ENCODE peak calls at places on chromosomes 4 and X, in six cellular contexts. C is fibroblast of lung, Q is astrocyte of the cerebellum, W is osteoblast, H is tibial artery, V is AG04450. G is an unnamed sample.
A peak's percentile ranks its signal among the peaks of the same experiment; 100 is the strongest.

GRCh38 chrX:148268646-148269045 is 231.8 kb upstream of the AFF2 start:
- DNase-seq in C (no peak), Q (no peak), W (no peak), H (no peak), V (no peak), G (no peak)

GRCh38 chrX:103404225-103405008 is 28.1 kb downstream of the BEX3 start:
- DNase-seq in C (peak; percentile 91), Q (peak; percentile 75), W (no peak), H (peak; percentile 79), V (peak; percentile 79), G (peak; percentile 49)

GRCh38 chr4:24643774-24644520 is 59.6 kb upstream of the DHX15 start:
- DNase-seq in C (peak; percentile 26), Q (no peak), W (no peak), H (no peak), V (no peak), G (no peak)

GRCh38 chr4:97912151-97912550 is 231.1 kb downstream of the STPG2 start:
- DNase-seq in C (no peak), Q (no peak), W (no peak), H (no peak), V (no peak), G (no peak)

GRCh38 chr4:4480685-4481393 is 61.0 kb downstream of the STX18 start:
- DNase-seq in C (peak; percentile 43), Q (no peak), W (peak; percentile 69), H (no peak), V (no peak), G (no peak)

GRCh38 chrX:56232221-56233082 is at the start of gene KLF8:
- DNase-seq in C (peak; percentile 2), Q (no peak), W (no peak), H (peak; percentile 84), V (no peak), G (no peak)

GRCh38 chr4:176534566-176534965 is 214.8 kb downstream of the SPCS3 start:
- DNase-seq in C (peak; percentile 92), Q (peak; percentile 78), W (peak; percentile 85), H (no peak), V (peak; percentile 59), G (peak; percentile 48)

GRCh38 chr4:98181815-98182214 is 38.5 kb upstream of the STPG2 start:
- DNase-seq in C (peak; percentile 12), Q (no peak), W (no peak), H (no peak), V (no peak), G (no peak)

GRCh38 chrX:4579480-4579879 is 866.0 kb upstream of the PRKX start:
- DNase-seq in C (no peak), Q (no peak), W (no peak), H (no peak), V (no peak), G (no peak)

GRCh38 chrX:110341189-110342035 is 17.2 kb upstream of the RTL9 start:
- DNase-seq in C (peak; percentile 83), Q (no peak), W (peak; percentile 27), H (no peak), V (peak; percentile 44), G (peak; percentile 85)

GRCh38 chr4:74038161-74039064 is at the start of gene CXCL3:
- DNase-seq in C (peak; percentile 72), Q (no peak), W (peak; percentile 82), H (peak; percentile 86), V (no peak), G (no peak)

GRCh38 chrX:150926791-150927190 is 28.3 kb upstream of the CD99L2 start:
- DNase-seq in C (no peak), Q (no peak), W (peak; percentile 42), H (no peak), V (no peak), G (no peak)

GRCh38 chr4:158580064-158580463 is 58.4 kb downstream of the RXFP1 start:
- DNase-seq in C (no peak), Q (no peak), W (no peak), H (no peak), V (no peak), G (no peak)

GRCh38 chr4:158581161-158581560 is 59.5 kb downstream of the RXFP1 start:
- DNase-seq in C (peak; percentile 41), Q (no peak), W (peak; percentile 18), H (no peak), V (no peak), G (no peak)

GRCh38 chr4:158572608-158573007 is 50.9 kb downstream of the RXFP1 start:
- DNase-seq in C (no peak), Q (no peak), W (peak; percentile 31), H (no peak), V (no peak), G (no peak)

GRCh38 chr4:158578476-158578875 is 56.8 kb downstream of the RXFP1 start:
- DNase-seq in C (peak; percentile 46), Q (peak; percentile 6), W (peak; percentile 59), H (no peak), V (no peak), G (no peak)
- TF ChIP-seq CTCF in C (peak; percentile 56), Q (peak; percentile 47), W (peak; percentile 44), H (no peak), V (peak; percentile 58), G (peak; percentile 57)

GRCh38 chr4:183287309-183287659 is 32.8 kb downstream of the CLDN22 start:
- DNase-seq in C (no peak), Q (no peak), W (no peak), H (no peak), V (no peak), G (no peak)
- H3K4me3 ChIP-seq in C (no peak overlapping the region), Q (no peak overlapping the region), W (no peak overlapping the region), H (no peak overlapping the region), V (no peak overlapping the region), G (no peak overlapping the region)

GRCh38 chrX:139862208-139862607 is 70.6 kb downstream of the ATP11C start:
- DNase-seq in C (no peak), Q (no peak), W (no peak), H (no peak), V (no peak), G (no peak)
- TF ChIP-seq CTCF in C (no peak), Q (no peak), W (no peak), H (no peak), V (no peak), G (no peak)

DNA sequence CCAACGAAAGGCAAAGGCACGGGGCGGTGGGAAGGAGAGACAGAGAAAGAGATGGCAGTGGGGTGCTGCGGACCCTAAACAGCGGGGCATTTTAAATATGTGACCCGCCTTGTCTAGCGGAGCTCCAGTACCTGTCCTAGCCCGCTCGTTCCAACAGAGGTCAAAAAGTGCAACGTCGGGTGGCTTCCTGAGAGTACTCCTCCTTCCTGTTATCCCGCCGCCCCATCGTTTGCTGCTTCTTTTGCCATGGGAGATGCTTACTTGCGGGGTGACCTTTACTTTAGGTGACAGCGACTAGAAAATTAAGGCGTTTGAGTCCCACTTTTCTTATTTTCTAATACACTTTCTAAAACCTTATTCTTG is 734 bp downstream of the NRK start:
- DNase-seq in C (no peak), Q (no peak), W (peak; percentile 13), H (no peak), V (no peak), G (no peak)
- H3K4me3 ChIP-seq in C (no peak overlapping the region), Q (peak overlapping the region; percentile 42), W (no peak overlapping the region), H (peak overlapping the region; percentile 59), V (peak overlapping the region; percentile 51), G (no peak overlapping the region)

GRCh38 chr4:47915378-47915777 is 995 bp upstream of the NFXL1 start:
- DNase-seq in C (no peak), Q (no peak), W (no peak), H (no peak), V (no peak), G (no peak)

GRCh38 chr4:47914926-47915237 is 499 bp upstream of the NFXL1 start:
- DNase-seq in C (no peak), Q (no peak), W (no peak), H (no peak), V (no peak), G (no peak)

GRCh38 chr4:47913328-47913727 is 1.1 kb downstream of the NFXL1 start:
- DNase-seq in C (peak; percentile 26), Q (no peak), W (peak; percentile 75), H (no peak), V (no peak), G (no peak)

GRCh38 chr4:47914219-47914925 is at the start of gene NFXL1:
- DNase-seq in C (peak; percentile 97), Q (peak; percentile 91), W (peak; percentile 94), H (peak; percentile 99), V (peak; percentile 92), G (peak; percentile 86)

GRCh38 chr4:47913858-47914218 is 545 bp downstream of the NFXL1 start:
- DNase-seq in C (no peak), Q (no peak), W (no peak), H (peak; percentile 71), V (no peak), G (no peak)
- TF ChIP-seq CTCF in C (no peak), Q (no peak), W (no peak), H (no peak), V (no peak), G (no peak)

GRCh38 chrX:153830632-153831434 is 489 bp upstream of the PDZD4 start:
- DNase-seq in C (no peak), Q (no peak), W (peak; percentile 73), H (no peak), V (no peak), G (no peak)

GRCh38 chrX:153829799-153830631 is at the start of gene PDZD4:
- DNase-seq in C (no peak), Q (no peak), W (peak; percentile 66), H (no peak), V (no peak), G (no peak)

GRCh38 chrX:153828723-153829548 is 1.4 kb downstream of the PDZD4 start:
- DNase-seq in C (no peak), Q (no peak), W (peak; percentile 70), H (no peak), V (no peak), G (no peak)

GRCh38 chrX:153828308-153828707 is 2.0 kb downstream of the PDZD4 start:
- DNase-seq in C (no peak), Q (no peak), W (peak; percentile 66), H (no peak), V (no peak), G (no peak)

DNA sequence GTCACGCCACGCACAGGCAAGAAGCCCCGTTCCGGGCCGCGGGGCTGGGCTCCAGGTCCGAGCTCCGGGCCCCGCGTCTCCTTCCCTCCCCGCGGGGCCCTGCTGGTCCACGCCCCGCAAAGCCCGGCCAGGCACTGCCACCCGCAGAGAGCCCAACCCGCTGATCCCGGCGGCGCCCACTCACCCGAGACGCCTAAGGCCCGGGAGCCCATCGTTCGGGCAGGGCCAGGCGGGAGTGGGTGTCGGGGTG is 870 bp downstream of the PDZD4 start:
- DNase-seq in C (no peak), Q (no peak), W (peak; percentile 70), H (no peak), V (no peak), G (no peak)
- H3K4me3 ChIP-seq in C (no peak overlapping the region), Q (peak overlapping the region; percentile 7), W (no peak overlapping the region), H (peak overlapping the region; percentile 57), V (no peak overlapping the region), G (no peak overlapping the region)